ENCODE peak calls at places on chromosomes 13 and 19, in four cellular contexts. S is DMS53; T is stimulated activated CD4-positive, alpha-beta T cell treated with anti-CD3 and anti-CD28 coated beads, Interleukin-4, amount 100 ng/mL, for 48 hours; R is AG04449. O is an unnamed sample.

GRCh38 chr19:36775768-36776167 is 3.2 kb upstream of the ZNF850 start:
- DNase-seq in S (no peak), T (no peak), R (no peak), O (no peak)

GRCh38 chr13:51729853-51730553 is 74.0 kb downstream of the DHRS12 start:
- DNase-seq in S (no peak), T (peak), R (peak), O (no peak)

GRCh38 chr13:48393030-48393697 is 19.7 kb downstream of the LPAR6 start:
- DNase-seq in S (no peak), T (no peak), R (no peak), O (no peak)

GRCh38 chr19:41316306-41316920 is 6.4 kb downstream of the CCDC97 start:
- DNase-seq in S (no peak), T (no peak), R (no peak), O (no peak)

GRCh38 chr19:5358173-5358800 is 17.7 kb upstream of the PTPRS start:
- DNase-seq in S (no peak), T (no peak), R (no peak), O (no peak)

GRCh38 chr13:94345374-94346195 is 133.9 kb downstream of the DCT start:
- DNase-seq in S (peak), T (no peak), R (no peak), O (peak)

GRCh38 chr19:35895911-35896642 is 4.3 kb downstream of the NFKBID start:
- DNase-seq in S (no peak), T (no peak), R (no peak), O (no peak)

GRCh38 chr13:79503069-79503468 is 22.1 kb downstream of the NDFIP2 start:
- DNase-seq in S (no peak), T (no peak), R (no peak), O (no peak)

GRCh38 chr13:41200126-41200525 is 5.8 kb upstream of the KBTBD7 start:
- DNase-seq in S (no peak), T (no peak), R (no peak), O (no peak)